ENCODE peak calls at places on chromosomes 1 and 21, in six cellular contexts. F is left colon, V is upper lobe of right lung, S is AG08395, C is HFFc6, D is EH. Q is an unnamed sample.

GRCh38 chr21:46116846-46117585 is 19.1 kb downstream of the COL6A2 start:
- DNase-seq in F (peak), V (peak), S (peak), C (peak), D (peak), Q (peak)

GRCh38 chr21:44835647-44835973 is 17.7 kb upstream of the SUMO3 start:
- DNase-seq in F (no peak), V (no peak), S (no peak), C (no peak), D (no peak), Q (peak)

GRCh38 chr1:67213164-67213563 is 46.9 kb downstream of the IL23R start:
- DNase-seq in F (no peak), V (no peak), S (peak), C (peak), D (peak), Q (no peak)

GRCh38 chr1:91026320-91026719 is 4.5 kb upstream of the ZNF644 start:
- DNase-seq in F (no peak), V (no peak), S (no peak), C (no peak), D (no peak), Q (no peak)

GRCh38 chr1:6961905-6962304 is 176.7 kb downstream of the CAMTA1 start:
- DNase-seq in F (no peak), V (no peak), S (no peak), C (no peak), D (no peak), Q (no peak)

GRCh38 chr1:116882866-116883265 is 26.9 kb upstream of the PTGFRN start:
- DNase-seq in F (no peak), V (no peak), S (no peak), C (no peak), D (no peak), Q (no peak)

GRCh38 chr1:183363967-183364366 is 54.2 kb downstream of the NMNAT2 start:
- DNase-seq in F (no peak), V (no peak), S (no peak), C (no peak), D (no peak), Q (no peak)

GRCh38 chr21:45309541-45310381 is 22.1 kb upstream of the POFUT2 start:
- DNase-seq in F (peak), V (no peak), S (no peak), C (no peak), D (no peak), Q (peak)

GRCh38 chr1:61426254-61426653 is 298.7 kb downstream of the TM2D1 start:
- DNase-seq in F (no peak), V (no peak), S (no peak), C (no peak), D (no peak), Q (no peak)

GRCh38 chr1:183226963-183227362 is 40.9 kb downstream of the LAMC2 start:
- DNase-seq in F (no peak), V (no peak), S (no peak), C (no peak), D (no peak), Q (no peak)

GRCh38 chr1:30899577-30900389 is 8.8 kb downstream of the SDC3 start:
- DNase-seq in F (no peak), V (no peak), S (no peak), C (no peak), D (no peak), Q (peak)

GRCh38 chr21:26939532-26940181 is 27.2 kb downstream of the ADAMTS5 start:
- DNase-seq in F (no peak), V (no peak), S (peak), C (peak), D (peak), Q (no peak)

GRCh38 chr1:205977348-205978014 is 25.7 kb downstream of the RAB7B start:
- DNase-seq in F (peak), V (peak), S (peak), C (peak), D (peak), Q (peak)

GRCh38 chr1:69947837-69948236 is 257.5 kb downstream of the LRRC40 start:
- DNase-seq in F (no peak), V (no peak), S (no peak), C (no peak), D (no peak), Q (no peak)

GRCh38 chr1:67468066-67468718 is 38.0 kb upstream of the SERBP1 start:
- DNase-seq in F (no peak), V (no peak), S (peak), C (peak), D (peak), Q (no peak)

GRCh38 chr1:1242461-1243080 is 4.0 kb downstream of the C1QTNF12 start:
- DNase-seq in F (no peak), V (no peak), S (no peak), C (no peak), D (no peak), Q (no peak)

GRCh38 chr1:194372266-194372665 is 1185.9 kb upstream of the B3GALT2 start:
- DNase-seq in F (no peak), V (no peak), S (no peak), C (no peak), D (no peak), Q (no peak)

GRCh38 chr1:156452863-156453262 is 47.7 kb downstream of the MEF2D start:
- DNase-seq in F (no peak), V (no peak), S (no peak), C (no peak), D (no peak), Q (no peak)

GRCh38 chr1:185843297-185843869 is 109.2 kb downstream of the HMCN1 start:
- DNase-seq in F (no peak), V (no peak), S (no peak), C (no peak), D (no peak), Q (no peak)

GRCh38 chr1:206768472-206769330 is 1.9 kb upstream of the IL19 start:
- DNase-seq in F (no peak), V (no peak), S (no peak), C (no peak), D (no peak), Q (no peak)